ENCODE peak calls at places on chromosomes 12 and 14, in six cellular contexts. Y is upper lobe of left lung, L is stomach, F is transverse colon, T is H1, N is GM12878. J is an unnamed sample. For H3K36me3, the result is how much of the 10 kb centered on the place peaks cover.

GRCh38 chr14:37992489-37992888 is 215.2 kb upstream of the SSTR1 start:
- DNase-seq in Y (no peak), L (no peak), F (no peak), T (no peak), N (no peak), J (no peak)

GRCh38 chr14:67151082-67151666 is 38.1 kb upstream of the GARIN2 start:
- DNase-seq in Y (no peak), L (no peak), F (no peak), T (no peak), N (no peak), J (no peak)

GRCh38 chr14:44785096-44785495 is 176.7 kb downstream of the KLHL28 start:
- DNase-seq in Y (no peak), L (no peak), F (no peak), T (no peak), N (no peak), J (no peak)

GRCh38 chr12:102408487-102409297 is 71.7 kb downstream of the IGF1 start:
- DNase-seq in Y (no peak), L (no peak), F (no peak), T (no peak), N (no peak), J (no peak)

GRCh38 chr12:10365716-10366433 is 24.0 kb downstream of the KLRK1 start:
- DNase-seq in Y (no peak), L (no peak), F (no peak), T (no peak), N (no peak), J (no peak)

GRCh38 chr12:27491226-27491625 is 32.8 kb upstream of the PPFIBP1 start:
- DNase-seq in Y (no peak), L (no peak), F (no peak), T (no peak), N (no peak), J (no peak)

GRCh38 chr12:77685112-77685511 is 145.6 kb upstream of the NAV3 start:
- DNase-seq in Y (peak), L (peak), F (peak), T (no peak), N (peak), J (no peak)

GRCh38 chr14:52422650-52423356 is 108.7 kb downstream of the PTGER2 start:
- DNase-seq in Y (no peak), L (no peak), F (no peak), T (no peak), N (no peak), J (no peak)

GRCh38 chr12:28603801-28604200 is 413.5 kb downstream of the CCDC91 start:
- DNase-seq in Y (no peak), L (no peak), F (no peak), T (no peak), N (no peak), J (no peak)

GRCh38 chr14:53509227-53509822 is 356.2 kb upstream of the DDHD1 start:
- DNase-seq in Y (no peak), L (no peak), F (peak), T (no peak), N (no peak), J (peak)

GRCh38 chr12:110228756-110229155 is 52.3 kb upstream of the ATP2A2 start:
- DNase-seq in Y (no peak), L (no peak), F (no peak), T (no peak), N (no peak), J (no peak)

GRCh38 chr12:98420403-98420800 is 95.0 kb upstream of the TMPO start:
- DNase-seq in Y (no peak), L (no peak), F (no peak), T (no peak), N (no peak), J (no peak)

GRCh38 chr14:90213099-90213748 is 43.1 kb upstream of the PSMC1 start:
- DNase-seq in Y (no peak), L (no peak), F (no peak), T (no peak), N (no peak), J (no peak)

GRCh38 chr12:71476513-71476912 is 36.9 kb downstream of the LGR5 start:
- DNase-seq in Y (no peak), L (no peak), F (no peak), T (no peak), N (no peak), J (no peak)

GRCh38 chr12:47316609-47317049 is 236.9 kb upstream of the AMIGO2 start:
- DNase-seq in Y (no peak), L (no peak), F (no peak), T (no peak), N (no peak), J (no peak)

GRCh38 chr12:132503611-132504204 is 13.8 kb downstream of the FBRSL1 start:
- DNase-seq in Y (no peak), L (no peak), F (no peak), T (no peak), N (no peak), J (no peak)

GRCh38 chr14:94173885-94174621 is at the start of gene PPP4R4:
- DNase-seq in Y (peak), L (peak), F (peak), T (peak), N (no peak), J (peak)

GRCh38 chr14:51682411-51682810 is 30.7 kb downstream of the FRMD6 start:
- DNase-seq in Y (no peak), L (no peak), F (no peak), T (no peak), N (no peak), J (no peak)

DNA sequence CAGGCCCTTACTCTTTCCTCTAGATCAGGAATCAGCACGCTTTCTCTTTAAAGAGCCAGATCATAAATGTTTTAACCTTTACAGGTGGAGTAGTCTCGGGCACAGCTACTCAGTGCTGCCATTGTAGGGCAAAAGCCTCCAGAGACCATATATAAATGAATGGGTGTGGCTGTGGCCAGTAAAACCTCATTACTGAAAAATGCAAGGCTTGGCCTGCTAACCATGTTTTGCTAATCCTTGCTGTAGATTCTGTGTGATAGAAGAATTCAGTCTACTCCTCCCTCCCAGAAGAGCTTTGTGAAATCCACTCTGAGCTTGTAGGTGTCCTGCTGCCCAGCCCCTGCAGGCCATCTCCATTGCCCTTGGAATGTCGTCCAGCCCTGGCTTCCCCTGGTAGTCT is 58.1 kb downstream of the HSP90AA1 start:
- DNase-seq in Y (no peak), L (no peak), F (peak), T (no peak), N (no peak), J (no peak)
- H3K36me3 ChIP-seq in Y (half or more), L (half or more), F (half or more), T (half or more), N (under half), J (half or more)

GRCh38 chr14:71923471-71923870 is 8.8 kb upstream of the RGS6 start:
- DNase-seq in Y (no peak), L (no peak), F (no peak), T (no peak), N (no peak), J (no peak)
- TF ChIP-seq EP300 in Y (no peak), L (no peak), F (no peak), T (no peak), N (no peak), J (no peak)

GRCh38 chr12:7349418-7349817 is 45.5 kb downstream of the ACSM4 start:
- DNase-seq in Y (no peak), L (no peak), F (no peak), T (no peak), N (no peak), J (no peak)
- TF ChIP-seq POLR2AphosphoS5 in Y (no peak), L (no peak), F (no peak), T (no peak), N (no peak), J (no peak)

GRCh38 chr12:22665476-22665875 is 40.5 kb downstream of the ETNK1 start:
- DNase-seq in Y (no peak), L (no peak), F (no peak), T (no peak), N (no peak), J (no peak)
- H3K36me3 ChIP-seq in Y (under half), L (under half), F (under half), T (under half), N (under half), J (under half)

GRCh38 chr12:65961731-65962130 is 137.4 kb downstream of the HMGA2 start:
- DNase-seq in Y (no peak), L (no peak), F (no peak), T (no peak), N (no peak), J (no peak)

GRCh38 chr12:65959452-65959851 is 135.2 kb downstream of the HMGA2 start:
- DNase-seq in Y (no peak), L (no peak), F (no peak), T (no peak), N (no peak), J (no peak)

GRCh38 chr12:65958456-65958855 is 134.2 kb downstream of the HMGA2 start:
- DNase-seq in Y (peak), L (no peak), F (no peak), T (no peak), N (no peak), J (no peak)

GRCh38 chr12:65962921-65963883 is 138.9 kb downstream of the HMGA2 start:
- DNase-seq in Y (no peak), L (no peak), F (peak), T (no peak), N (no peak), J (no peak)

GRCh38 chr12:65960820-65961691 is 136.8 kb downstream of the HMGA2 start:
- DNase-seq in Y (no peak), L (no peak), F (no peak), T (no peak), N (no peak), J (no peak)
- TF ChIP-seq EP300 in Y (no peak), L (no peak), F (no peak), T (no peak), N (no peak), J (no peak)

DNA sequence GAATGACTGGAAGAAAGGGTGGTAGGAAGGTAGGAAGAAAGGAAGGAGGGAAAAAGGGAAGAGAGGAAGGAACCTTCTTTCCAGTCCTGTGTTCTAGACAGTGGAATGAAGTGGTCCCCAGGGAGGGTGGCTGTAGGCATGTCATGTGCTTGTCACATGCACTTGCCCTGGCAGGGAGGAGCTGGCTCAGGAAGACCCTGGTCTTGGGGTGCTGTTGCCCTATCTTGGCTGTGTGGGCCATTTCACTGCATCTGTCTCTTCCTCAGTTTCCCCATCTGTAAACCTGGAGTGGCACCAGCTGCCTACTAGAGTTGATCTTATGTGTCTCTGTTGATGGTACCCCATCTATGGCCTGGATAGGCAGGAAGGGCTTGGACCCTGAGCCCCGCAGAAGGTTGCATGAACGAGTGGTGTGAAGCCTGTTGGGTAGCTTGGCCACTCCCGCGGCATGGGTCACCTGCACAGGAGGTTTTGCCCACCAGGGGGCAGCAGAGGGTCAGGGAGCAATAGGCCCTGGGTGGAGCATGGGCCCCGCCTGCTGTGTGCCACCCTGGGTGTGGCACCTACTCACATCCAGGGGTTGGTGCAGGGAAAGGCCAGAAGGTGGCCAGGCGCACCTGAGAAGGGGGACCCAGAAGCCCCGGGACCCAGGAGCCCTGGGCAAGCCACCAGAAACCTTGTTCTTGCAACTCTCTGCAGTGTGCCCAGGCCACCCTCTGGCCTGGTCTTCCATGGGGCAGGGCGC is 25.1 kb downstream of the MEG3 start:
- DNase-seq in Y (peak), L (peak), F (peak), T (peak), N (no peak), J (peak)
- TF ChIP-seq POLR2AphosphoS5 in Y (no peak), L (no peak), F (no peak), T (no peak), N (no peak), J (no peak)

GRCh38 chr12:95859344-95859816 is 628 bp downstream of the SNRPF start:
- DNase-seq in Y (no peak), L (no peak), F (no peak), T (no peak), N (no peak), J (no peak)

GRCh38 chr12:95857799-95858198 is 953 bp upstream of the SNRPF start:
- DNase-seq in Y (no peak), L (no peak), F (no peak), T (no peak), N (no peak), J (no peak)

GRCh38 chr12:95858451-95859343 is at the start of gene SNRPF:
- DNase-seq in Y (peak), L (peak), F (peak), T (peak), N (peak), J (peak)

GRCh38 chr12:95862038-95862437 is 3.3 kb downstream of the SNRPF start:
- DNase-seq in Y (no peak), L (no peak), F (no peak), T (no peak), N (no peak), J (no peak)

DNA sequence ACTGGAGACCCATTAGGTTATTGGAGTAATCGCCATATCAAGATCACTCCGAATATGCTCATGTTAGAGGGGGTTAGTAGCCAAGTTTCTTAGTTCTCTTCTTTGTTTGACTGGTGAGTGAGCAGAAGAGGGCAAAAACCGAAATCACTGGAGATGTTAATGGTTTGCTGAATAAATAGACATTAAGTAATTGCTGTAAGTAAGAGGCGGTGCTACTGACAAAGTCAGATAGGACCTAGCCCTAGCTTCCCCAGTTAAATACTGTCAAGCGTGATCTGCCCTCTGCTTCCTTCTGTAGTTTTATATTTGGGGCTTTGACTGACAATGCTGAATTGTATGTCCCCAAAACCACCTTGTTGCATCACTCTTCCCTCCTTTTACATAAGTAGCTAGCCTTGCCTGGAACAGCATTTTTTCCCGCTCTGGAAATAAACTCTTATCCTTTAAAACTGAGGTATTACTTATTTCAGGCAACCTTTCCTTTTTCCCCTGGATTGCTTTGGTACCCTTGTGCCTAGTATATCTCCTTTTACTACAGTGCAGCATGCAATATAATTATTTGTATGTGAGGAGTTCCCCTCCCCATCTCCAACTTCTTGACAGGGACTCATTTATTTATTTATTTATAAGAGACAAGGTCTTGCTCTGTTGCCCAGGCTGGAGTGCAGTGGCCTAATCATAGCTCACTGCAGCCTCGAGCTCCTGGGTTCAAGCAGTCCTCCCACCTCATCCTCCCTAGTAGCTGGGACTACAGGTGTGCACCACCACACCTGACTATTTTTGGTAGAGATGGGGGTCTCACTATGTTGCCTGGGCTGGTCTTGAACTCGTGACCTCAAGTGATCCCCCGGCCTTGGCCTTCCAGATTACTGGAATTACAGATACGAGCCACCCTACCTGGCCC is 1.4 kb downstream of the SNRPF start:
- DNase-seq in Y (no peak), L (no peak), F (no peak), T (no peak), N (no peak), J (no peak)
- H3K36me3 ChIP-seq in Y (under half), L (under half), F (under half), T (under half), N (under half), J (under half)

GRCh38 chr14:72614891-72615410 is 278.9 kb downstream of the DPF3 start:
- DNase-seq in Y (no peak), L (no peak), F (no peak), T (no peak), N (no peak), J (no peak)

GRCh38 chr14:72617391-72618011 is 276.4 kb downstream of the DPF3 start:
- DNase-seq in Y (no peak), L (no peak), F (no peak), T (no peak), N (no peak), J (no peak)

GRCh38 chr14:72615511-72616121 is 278.3 kb downstream of the DPF3 start:
- DNase-seq in Y (no peak), L (no peak), F (no peak), T (no peak), N (no peak), J (no peak)

GRCh38 chr14:72616811-72617210 is 277.1 kb downstream of the DPF3 start:
- DNase-seq in Y (no peak), L (no peak), F (no peak), T (no peak), N (no peak), J (no peak)

DNA sequence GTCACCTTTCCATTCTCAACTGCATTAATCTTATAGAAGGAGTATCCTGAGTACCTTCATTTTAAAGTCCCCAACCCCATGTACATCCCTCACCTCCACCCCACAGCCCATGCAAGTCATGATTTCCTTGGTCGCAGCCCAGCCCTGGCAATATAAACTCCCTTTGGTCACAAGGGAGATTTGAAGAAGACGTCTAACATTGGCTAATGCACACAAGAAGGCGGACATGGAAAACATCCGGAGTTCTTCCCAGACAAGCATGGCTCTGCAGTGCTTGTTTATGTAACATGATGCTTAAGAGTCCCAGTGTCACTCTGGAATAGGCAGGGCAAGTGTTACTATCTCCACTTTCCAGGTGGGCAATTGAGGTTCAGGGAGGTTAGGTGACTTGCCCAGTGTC is 277.6 kb downstream of the DPF3 start:
- DNase-seq in Y (no peak), L (no peak), F (no peak), T (no peak), N (no peak), J (no peak)
- TF ChIP-seq EP300 in Y (no peak), L (no peak), F (no peak), T (no peak), N (no peak), J (no peak)

J was measured in sigmoid colon.